ENCODE peak calls at places on chromosomes 7 and 10, in five cellular contexts. L, E, H, N and B are unnamed samples.

GRCh38 chr7:152136623-152137022 is 111.1 kb downstream of the GALNT11 start:
- DNase-seq in E (peak), N (no peak), L (peak), H (no peak), B (no peak)

GRCh38 chr7:111074071-111074771 is 16.7 kb upstream of the LRRN3 start:
- DNase-seq in N (no peak), E (no peak), L (peak), H (no peak), B (no peak)

GRCh38 chr10:74244097-74244685 is 93.2 kb downstream of the ADK start:
- DNase-seq in L (peak), N (peak), E (peak), H (peak), B (peak)

GRCh38 chr7:16421333-16422099 is at the start of gene CRPPA:
- DNase-seq in L (peak), N (peak), E (peak), H (peak), B (peak)

GRCh38 chr7:26549281-26549943 is 257.8 kb downstream of the SNX10 start:
- DNase-seq in H (no peak), L (no peak), N (no peak), E (no peak), B (peak)

GRCh38 chr10:35449944-35450343 is 113.6 kb downstream of the CCNY start:
- DNase-seq in N (no peak), E (no peak), L (no peak), H (no peak), B (no peak)

GRCh38 chr7:108589874-108590273 is 20.2 kb downstream of the DNAJB9 start:
- DNase-seq in N (no peak), E (no peak), H (no peak), L (peak), B (no peak)

GRCh38 chr7:158613481-158613880 is 25.9 kb upstream of the PTPRN2 start:
- DNase-seq in E (no peak), L (peak), N (no peak), H (no peak), B (no peak)

GRCh38 chr7:127751723-127752448 is 99.9 kb downstream of the SND1 start:
- DNase-seq in N (peak), L (peak), E (no peak), H (no peak), B (peak)

GRCh38 chr10:86979977-86980448 is 11.7 kb downstream of the ADIRF start:
- DNase-seq in L (no peak), N (no peak), E (peak), H (no peak), B (peak)

GRCh38 chr10:95539560-95540284 is 21.4 kb downstream of the SORBS1 start:
- DNase-seq in L (no peak), E (no peak), H (no peak), N (no peak), B (no peak)

GRCh38 chr7:2873146-2873545 is 29.0 kb upstream of the GNA12 start:
- DNase-seq in N (no peak), E (no peak), L (no peak), H (no peak), B (no peak)

GRCh38 chr10:97547889-97548485 is 24.6 kb upstream of the ANKRD2 start:
- DNase-seq in H (no peak), L (peak), E (no peak), N (no peak), B (no peak)

GRCh38 chr10:29590598-29591415 is 44.0 kb downstream of the SVIL start:
- DNase-seq in H (peak), L (peak), N (no peak), E (peak), B (no peak)

GRCh38 chr10:122390271-122390670 is 15.8 kb downstream of the PLEKHA1 start:
- DNase-seq in L (no peak), H (no peak), E (no peak), N (no peak), B (no peak)

GRCh38 chr10:86179961-86180360 is 186.6 kb downstream of the GRID1 start:
- DNase-seq in N (no peak), L (no peak), E (no peak), H (no peak), B (no peak)

GRCh38 chr10:94097656-94098055 is 103.9 kb downstream of the PLCE1 start:
- DNase-seq in H (no peak), N (no peak), L (no peak), E (no peak), B (no peak)

GRCh38 chr7:106542550-106543220 is 118.3 kb downstream of the CCDC71L start:
- DNase-seq in N (peak), E (peak), L (peak), H (peak), B (peak)

GRCh38 chr10:124299726-124300125 is 119.0 kb downstream of the OAT start:
- DNase-seq in N (no peak), L (no peak), E (no peak), H (no peak), B (no peak)

GRCh38 chr7:98831641-98832221 is 38.1 kb downstream of the TMEM130 start:
- DNase-seq in E (no peak), L (no peak), H (peak), N (no peak), B (peak)

GRCh38 chr7:37489703-37490102 is 41.0 kb upstream of the ELMO1 start:
- DNase-seq in H (peak), L (no peak), N (no peak), E (no peak), B (no peak)

GRCh38 chr10:95499482-95499989 is 61.6 kb downstream of the SORBS1 start:
- DNase-seq in N (no peak), E (no peak), L (peak), H (no peak), B (no peak)

GRCh38 chr10:59508296-59508695 is 145.9 kb upstream of the FAM13C start:
- DNase-seq in L (peak), E (no peak), H (no peak), N (no peak), B (no peak)

DNA sequence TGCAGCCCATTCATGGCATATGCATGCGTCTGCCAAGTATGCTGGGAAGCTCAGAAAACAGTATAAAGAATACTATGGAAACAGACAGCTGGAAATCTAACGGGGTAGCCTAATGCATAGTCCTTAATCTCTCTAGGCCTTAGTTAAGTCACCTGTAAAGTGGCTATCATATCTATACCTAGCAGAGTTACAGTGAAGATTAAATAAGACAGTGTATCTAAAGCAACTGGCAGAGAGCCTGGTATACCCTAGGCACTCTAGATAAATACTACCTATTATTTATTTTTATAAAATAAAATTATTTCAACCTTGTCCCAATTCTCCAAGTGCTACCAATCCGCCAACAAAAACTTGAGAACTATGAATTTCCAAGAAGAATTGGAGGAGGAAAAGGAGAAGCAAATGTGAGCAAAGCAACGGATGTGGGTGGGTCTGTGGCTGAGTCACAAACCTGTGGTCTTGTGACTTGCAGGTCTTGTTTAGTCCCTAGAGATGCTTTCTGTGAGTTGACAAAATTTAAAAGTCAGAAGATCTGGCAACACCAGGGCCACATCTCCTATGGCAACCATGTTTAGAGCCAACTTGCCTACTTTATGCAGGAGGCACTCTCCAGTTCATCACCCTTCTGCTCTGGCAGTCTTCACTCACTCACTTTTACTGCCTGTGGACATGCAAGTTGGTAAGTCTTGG is 182.9 kb downstream of the RAPGEF5 start:
- DNase-seq in H (no peak), E (no peak), L (no peak), N (no peak), B (peak)
- H3K27ac ChIP-seq in H (peak), E (no peak), L (no peak), N (no peak), B (peak)

GRCh38 chr7:156608176-156608478 is 32.4 kb upstream of the RNF32 start:
- DNase-seq in E (no peak), H (no peak), N (no peak), L (no peak), B (no peak)

GRCh38 chr7:156607332-156608175 is 33.0 kb upstream of the RNF32 start:
- DNase-seq in E (no peak), L (no peak), H (no peak), N (no peak), B (no peak)

GRCh38 chr7:156610130-156610529 is 30.4 kb upstream of the RNF32 start:
- DNase-seq in E (no peak), L (no peak), N (no peak), H (no peak), B (no peak)

GRCh38 chr7:156610601-156611000 is 30.0 kb upstream of the RNF32 start:
- DNase-seq in E (no peak), L (no peak), N (no peak), H (no peak), B (no peak)

DNA sequence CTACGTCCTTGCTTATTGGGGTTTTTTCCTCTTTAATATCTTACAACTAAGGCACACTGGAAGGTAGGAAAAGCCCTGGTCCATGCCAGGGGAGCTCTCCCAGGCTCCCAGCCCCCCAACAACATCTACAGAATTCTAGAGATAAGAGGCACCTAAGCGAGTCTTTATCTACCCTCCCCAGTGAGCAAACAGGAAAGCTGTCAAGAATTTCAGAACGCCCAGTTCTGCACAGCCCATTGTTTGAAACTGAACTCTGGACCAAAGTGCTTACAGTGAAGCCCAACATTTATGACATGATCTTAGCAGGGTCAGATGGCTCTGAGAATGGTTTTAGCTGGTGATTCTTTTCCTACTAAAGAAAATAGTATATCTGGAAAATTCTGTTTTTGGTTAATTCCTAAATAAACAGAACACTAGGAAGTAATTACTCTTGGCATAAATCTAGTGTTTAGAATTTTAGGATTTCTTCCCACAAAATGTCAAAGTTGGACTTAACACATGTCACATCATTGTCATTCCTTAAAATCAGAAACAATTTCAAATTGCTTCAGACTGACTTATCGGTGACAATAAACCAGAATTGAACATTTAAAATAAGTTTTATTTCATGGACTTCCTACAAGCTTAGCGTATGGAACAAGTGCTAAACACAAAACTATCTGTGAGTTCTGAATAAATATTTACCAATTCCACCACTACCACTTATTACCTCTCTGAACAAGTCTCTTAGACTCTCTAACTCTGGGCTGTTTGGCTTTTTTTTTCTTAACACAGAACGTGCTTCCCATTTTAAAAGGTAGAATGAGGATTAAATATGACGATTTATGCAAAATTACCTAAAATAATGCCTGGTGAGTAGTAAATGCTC is 31.3 kb upstream of the RNF32 start:
- DNase-seq in N (no peak), E (no peak), L (no peak), H (no peak), B (peak)
- H3K4me3 ChIP-seq in N (no peak), E (no peak), L (no peak), H (no peak), B (no peak)

GRCh38 chr7:84191261-84191660 is 3.3 kb downstream of the SEMA3A start:
- DNase-seq in L (peak), N (no peak), E (no peak), H (no peak), B (no peak)
- H3K27ac ChIP-seq in L (no peak), N (no peak), E (peak), H (no peak), B (no peak)

GRCh38 chr7:154906201-154906600 is 96.7 kb downstream of the PAXIP1 start:
- DNase-seq in H (no peak), E (no peak), N (no peak), L (no peak), B (no peak)

GRCh38 chr7:154910125-154910524 is 92.8 kb downstream of the PAXIP1 start:
- DNase-seq in L (no peak), N (no peak), E (no peak), H (no peak), B (no peak)

GRCh38 chr7:154906736-154907355 is 96.1 kb downstream of the PAXIP1 start:
- DNase-seq in N (no peak), L (no peak), H (no peak), E (no peak), B (no peak)

GRCh38 chr7:154909241-154910105 is 93.5 kb downstream of the PAXIP1 start:
- DNase-seq in L (no peak), E (no peak), H (no peak), N (no peak), B (no peak)

DNA sequence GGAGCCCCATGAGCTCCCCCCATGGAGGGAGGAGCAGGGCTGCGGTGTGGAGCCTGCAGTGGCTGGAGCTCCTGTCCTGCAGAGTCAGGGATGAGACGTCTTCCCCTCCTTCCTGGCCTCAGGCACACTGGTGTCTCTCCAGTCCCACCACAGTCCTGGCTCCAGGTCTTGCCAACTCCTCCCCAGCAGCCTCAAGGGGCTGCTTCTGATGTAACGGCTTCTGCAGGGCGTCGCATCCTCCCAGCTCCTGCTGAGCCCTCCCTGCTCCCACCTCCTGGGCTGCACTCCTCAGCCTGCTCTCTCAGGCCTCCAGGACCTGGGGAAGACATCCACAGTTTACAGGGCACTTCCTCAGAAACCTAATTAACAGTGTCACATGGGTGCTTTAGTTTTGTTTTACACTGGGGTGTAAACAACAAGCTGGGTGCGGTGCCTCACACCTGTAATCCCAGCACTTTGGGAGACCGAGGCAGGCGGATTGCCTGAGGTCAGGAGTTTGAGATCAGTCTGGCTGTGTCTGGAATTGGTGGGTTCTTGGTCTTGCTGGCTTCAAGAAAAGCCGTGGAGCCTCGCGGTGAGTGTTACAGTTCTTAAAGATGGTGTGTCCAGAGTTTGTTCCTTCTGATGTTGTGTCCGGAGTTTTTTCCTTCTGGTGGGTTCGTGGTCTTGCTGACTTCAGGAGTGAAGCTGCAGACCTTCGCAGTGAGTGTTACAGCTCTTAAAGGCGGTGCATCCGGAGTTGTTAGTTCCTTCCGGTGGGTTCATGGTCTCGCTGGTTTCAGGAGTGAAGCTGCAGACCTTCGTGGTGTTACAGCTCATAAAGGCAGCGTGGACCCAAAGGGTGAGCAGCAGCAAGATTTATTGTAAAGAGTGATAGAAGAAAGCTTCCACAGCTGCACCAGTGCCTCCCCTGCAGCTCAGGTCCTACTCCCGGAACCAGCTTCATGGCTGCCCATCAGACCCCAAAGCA is 95.0 kb downstream of the PAXIP1 start:
- DNase-seq in L (no peak), E (no peak), N (no peak), H (no peak), B (no peak)
- H3K4me3 ChIP-seq in L (no peak), E (no peak), N (no peak), H (no peak), B (no peak)

DNA sequence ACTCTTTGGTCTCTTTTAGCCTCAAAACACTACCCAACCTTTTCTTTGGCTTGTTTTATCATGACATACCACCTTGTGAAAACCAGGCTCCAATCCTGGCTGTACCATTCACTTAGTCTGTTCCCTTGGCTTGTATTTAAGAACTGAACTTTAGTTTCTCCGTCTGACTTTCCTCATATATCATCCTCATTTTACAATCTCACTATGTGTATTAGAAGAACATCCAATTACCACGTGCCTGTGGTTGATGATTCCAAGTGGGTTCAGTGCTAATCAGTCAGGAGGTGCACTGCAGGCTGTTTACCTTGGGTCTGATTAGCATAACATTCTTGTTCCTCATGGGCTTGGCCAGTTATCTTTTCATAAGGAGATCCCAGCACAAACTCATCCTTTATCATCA is 144.8 kb upstream of the KLF14 start:
- DNase-seq in E (no peak), H (no peak), N (no peak), L (peak), B (no peak)
- H3K27ac ChIP-seq in E (no peak), H (no peak), N (peak), L (peak), B (no peak)

GRCh38 chr10:3096149-3096548 is 28.8 kb downstream of the PFKP start:
- DNase-seq in N (no peak), L (peak), H (no peak), E (no peak), B (no peak)

GRCh38 chr10:3095373-3096139 is 28.2 kb downstream of the PFKP start:
- DNase-seq in L (peak), N (peak), H (no peak), E (no peak), B (peak)

GRCh38 chr10:3097160-3097559 is 29.8 kb downstream of the PFKP start:
- DNase-seq in N (no peak), E (no peak), H (no peak), L (no peak), B (no peak)

GRCh38 chr10:3093996-3094395 is 26.6 kb downstream of the PFKP start:
- DNase-seq in L (no peak), E (no peak), H (no peak), N (no peak), B (no peak)

GRCh38 chr10:3094565-3095168 is 27.3 kb downstream of the PFKP start:
- DNase-seq in N (no peak), H (peak), L (peak), E (peak), B (no peak)
- H3K4me3 ChIP-seq in N (no peak), H (no peak), L (peak), E (peak), B (no peak)